ENCODE peak calls at places on chromosomes 12 and 14, in nine cellular contexts. One of them, this sample, is unnamed.

GRCh38 chr12:60921541-60921940 is 1325.7 kb downstream of the SLC16A7 start:
- DNase-seq in KBM-7: no peak
- DNase-seq in cerebellar nuclear complex: no peak
- DNase-seq in endothelial cell: no peak
- DNase-seq in stimulated activated CD4-positive, alpha-beta T cell treated with anti-CD3 and anti-CD28 coated beads, Interleukin-1b, Interleukin-23, amount 100 ng/mL, for 4 hours: no peak
- DNase-seq in brain microvascular endothelial cell: peak; percentile 12
- DNase-seq in mucosa of descending colon: no peak
- DNase-seq in NCI-H774: no peak
- DNase-seq in ELF-1: no peak
- DNase-seq in this sample: no peak

GRCh38 chr14:58730793-58731464 is 93.2 kb downstream of the DACT1 start:
- DNase-seq in cerebellar nuclear complex: no peak
- DNase-seq in NCI-H774: no peak
- DNase-seq in mucosa of descending colon: no peak
- DNase-seq in stimulated activated CD4-positive, alpha-beta T cell treated with anti-CD3 and anti-CD28 coated beads, Interleukin-1b, Interleukin-23, amount 100 ng/mL, for 4 hours: no peak
- DNase-seq in KBM-7: no peak
- DNase-seq in brain microvascular endothelial cell: no peak
- DNase-seq in endothelial cell: no peak
- DNase-seq in ELF-1: no peak
- DNase-seq in this sample: no peak

GRCh38 chr12:110941391-110941790 is 21.0 kb upstream of the MYL2 start:
- DNase-seq in NCI-H774: no peak
- DNase-seq in KBM-7: no peak
- DNase-seq in endothelial cell: no peak
- DNase-seq in cerebellar nuclear complex: no peak
- DNase-seq in mucosa of descending colon: no peak
- DNase-seq in ELF-1: no peak
- DNase-seq in stimulated activated CD4-positive, alpha-beta T cell treated with anti-CD3 and anti-CD28 coated beads, Interleukin-1b, Interleukin-23, amount 100 ng/mL, for 4 hours: no peak
- DNase-seq in brain microvascular endothelial cell: no peak
- DNase-seq in this sample: no peak

GRCh38 chr12:120680165-120680738 is 6.7 kb upstream of the MLEC start:
- DNase-seq in cerebellar nuclear complex: no peak
- DNase-seq in endothelial cell: no peak
- DNase-seq in ELF-1: no peak
- DNase-seq in NCI-H774: no peak
- DNase-seq in stimulated activated CD4-positive, alpha-beta T cell treated with anti-CD3 and anti-CD28 coated beads, Interleukin-1b, Interleukin-23, amount 100 ng/mL, for 4 hours: no peak
- DNase-seq in KBM-7: no peak
- DNase-seq in brain microvascular endothelial cell: no peak
- DNase-seq in mucosa of descending colon: no peak
- DNase-seq in this sample: no peak

GRCh38 chr12:119689935-119690500 is 22.1 kb downstream of the PRKAB1 start:
- DNase-seq in KBM-7: no peak
- DNase-seq in mucosa of descending colon: no peak
- DNase-seq in ELF-1: no peak
- DNase-seq in brain microvascular endothelial cell: no peak
- DNase-seq in stimulated activated CD4-positive, alpha-beta T cell treated with anti-CD3 and anti-CD28 coated beads, Interleukin-1b, Interleukin-23, amount 100 ng/mL, for 4 hours: no peak
- DNase-seq in endothelial cell: no peak
- DNase-seq in cerebellar nuclear complex: no peak
- DNase-seq in NCI-H774: no peak
- DNase-seq in this sample: no peak

GRCh38 chr14:100288382-100289185 is 17.7 kb downstream of the SLC25A29 start:
- DNase-seq in NCI-H774: no peak
- DNase-seq in mucosa of descending colon: no peak
- DNase-seq in KBM-7: no peak
- DNase-seq in stimulated activated CD4-positive, alpha-beta T cell treated with anti-CD3 and anti-CD28 coated beads, Interleukin-1b, Interleukin-23, amount 100 ng/mL, for 4 hours: no peak
- DNase-seq in brain microvascular endothelial cell: no peak
- DNase-seq in cerebellar nuclear complex: no peak
- DNase-seq in endothelial cell: no peak
- DNase-seq in ELF-1: no peak
- DNase-seq in this sample: no peak

GRCh38 chr12:28578361-28578760 is 388.1 kb downstream of the CCDC91 start:
- DNase-seq in ELF-1: no peak
- DNase-seq in brain microvascular endothelial cell: no peak
- DNase-seq in NCI-H774: no peak
- DNase-seq in KBM-7: no peak
- DNase-seq in stimulated activated CD4-positive, alpha-beta T cell treated with anti-CD3 and anti-CD28 coated beads, Interleukin-1b, Interleukin-23, amount 100 ng/mL, for 4 hours: no peak
- DNase-seq in cerebellar nuclear complex: no peak
- DNase-seq in endothelial cell: no peak
- DNase-seq in mucosa of descending colon: no peak
- DNase-seq in this sample: no peak

GRCh38 chr12:22231836-22232235 is 102.7 kb downstream of the ST8SIA1 start:
- DNase-seq in ELF-1: peak; percentile 14
- DNase-seq in mucosa of descending colon: no peak
- DNase-seq in NCI-H774: no peak
- DNase-seq in brain microvascular endothelial cell: no peak
- DNase-seq in cerebellar nuclear complex: no peak
- DNase-seq in stimulated activated CD4-positive, alpha-beta T cell treated with anti-CD3 and anti-CD28 coated beads, Interleukin-1b, Interleukin-23, amount 100 ng/mL, for 4 hours: no peak
- DNase-seq in KBM-7: no peak
- DNase-seq in endothelial cell: no peak
- DNase-seq in this sample: no peak

GRCh38 chr14:63418020-63418419 is 99.3 kb upstream of the GPHB5 start:
- DNase-seq in endothelial cell: no peak
- DNase-seq in stimulated activated CD4-positive, alpha-beta T cell treated with anti-CD3 and anti-CD28 coated beads, Interleukin-1b, Interleukin-23, amount 100 ng/mL, for 4 hours: no peak
- DNase-seq in cerebellar nuclear complex: no peak
- DNase-seq in brain microvascular endothelial cell: no peak
- DNase-seq in KBM-7: no peak
- DNase-seq in mucosa of descending colon: no peak
- DNase-seq in ELF-1: no peak
- DNase-seq in NCI-H774: no peak
- DNase-seq in this sample: no peak

GRCh38 chr14:91372680-91373495 is 44.7 kb downstream of the CCDC88C start:
- DNase-seq in cerebellar nuclear complex: peak; percentile 94
- DNase-seq in endothelial cell: no peak
- DNase-seq in ELF-1: no peak
- DNase-seq in mucosa of descending colon: no peak
- DNase-seq in NCI-H774: peak; percentile 66
- DNase-seq in brain microvascular endothelial cell: no peak
- DNase-seq in KBM-7: no peak
- DNase-seq in stimulated activated CD4-positive, alpha-beta T cell treated with anti-CD3 and anti-CD28 coated beads, Interleukin-1b, Interleukin-23, amount 100 ng/mL, for 4 hours: no peak
- DNase-seq in this sample: no peak

GRCh38 chr12:75011120-75011519 is 198.5 kb downstream of the KCNC2 start:
- DNase-seq in NCI-H774: no peak
- DNase-seq in endothelial cell: no peak
- DNase-seq in stimulated activated CD4-positive, alpha-beta T cell treated with anti-CD3 and anti-CD28 coated beads, Interleukin-1b, Interleukin-23, amount 100 ng/mL, for 4 hours: no peak
- DNase-seq in mucosa of descending colon: no peak
- DNase-seq in ELF-1: no peak
- DNase-seq in KBM-7: no peak
- DNase-seq in cerebellar nuclear complex: no peak
- DNase-seq in brain microvascular endothelial cell: no peak
- DNase-seq in this sample: no peak

GRCh38 chr12:47084172-47084571 is 4.4 kb upstream of the AMIGO2 start:
- DNase-seq in NCI-H774: no peak
- DNase-seq in stimulated activated CD4-positive, alpha-beta T cell treated with anti-CD3 and anti-CD28 coated beads, Interleukin-1b, Interleukin-23, amount 100 ng/mL, for 4 hours: no peak
- DNase-seq in endothelial cell: no peak
- DNase-seq in ELF-1: no peak
- DNase-seq in mucosa of descending colon: no peak
- DNase-seq in cerebellar nuclear complex: no peak
- DNase-seq in brain microvascular endothelial cell: no peak
- DNase-seq in KBM-7: no peak
- DNase-seq in this sample: no peak

GRCh38 chr14:63960926-63961567 is 108.2 kb downstream of the SYNE2 start:
- DNase-seq in NCI-H774: no peak
- DNase-seq in KBM-7: no peak
- DNase-seq in brain microvascular endothelial cell: peak; percentile 9
- DNase-seq in cerebellar nuclear complex: no peak
- DNase-seq in ELF-1: no peak
- DNase-seq in mucosa of descending colon: no peak
- DNase-seq in stimulated activated CD4-positive, alpha-beta T cell treated with anti-CD3 and anti-CD28 coated beads, Interleukin-1b, Interleukin-23, amount 100 ng/mL, for 4 hours: no peak
- DNase-seq in endothelial cell: no peak
- DNase-seq in this sample: no peak

GRCh38 chr12:3213171-3213570 is 136.0 kb downstream of the TSPAN9 start:
- DNase-seq in ELF-1: no peak
- DNase-seq in NCI-H774: no peak
- DNase-seq in mucosa of descending colon: no peak
- DNase-seq in KBM-7: no peak
- DNase-seq in brain microvascular endothelial cell: no peak
- DNase-seq in cerebellar nuclear complex: peak; percentile 73
- DNase-seq in stimulated activated CD4-positive, alpha-beta T cell treated with anti-CD3 and anti-CD28 coated beads, Interleukin-1b, Interleukin-23, amount 100 ng/mL, for 4 hours: no peak
- DNase-seq in endothelial cell: no peak
- DNase-seq in this sample: no peak

GRCh38 chr14:106844608-106845285 is 1318.4 kb downstream of the TMEM121 start:
- DNase-seq in cerebellar nuclear complex: no peak
- DNase-seq in endothelial cell: no peak
- DNase-seq in ELF-1: no peak
- DNase-seq in brain microvascular endothelial cell: no peak
- DNase-seq in mucosa of descending colon: peak; percentile 84
- DNase-seq in stimulated activated CD4-positive, alpha-beta T cell treated with anti-CD3 and anti-CD28 coated beads, Interleukin-1b, Interleukin-23, amount 100 ng/mL, for 4 hours: peak; percentile 41
- DNase-seq in NCI-H774: peak; percentile 37
- DNase-seq in KBM-7: peak; percentile 85
- DNase-seq in this sample: peak; percentile 52

GRCh38 chr12:124094188-124094587 is 121.2 kb downstream of the ZNF664 start:
- DNase-seq in stimulated activated CD4-positive, alpha-beta T cell treated with anti-CD3 and anti-CD28 coated beads, Interleukin-1b, Interleukin-23, amount 100 ng/mL, for 4 hours: no peak
- DNase-seq in KBM-7: no peak
- DNase-seq in brain microvascular endothelial cell: no peak
- DNase-seq in ELF-1: no peak
- DNase-seq in NCI-H774: peak; percentile 64
- DNase-seq in cerebellar nuclear complex: no peak
- DNase-seq in endothelial cell: no peak
- DNase-seq in mucosa of descending colon: peak; percentile 49
- DNase-seq in this sample: no peak

GRCh38 chr12:22409071-22409951 is 74.8 kb upstream of the ST8SIA1 start:
- DNase-seq in stimulated activated CD4-positive, alpha-beta T cell treated with anti-CD3 and anti-CD28 coated beads, Interleukin-1b, Interleukin-23, amount 100 ng/mL, for 4 hours: peak; percentile 17
- DNase-seq in NCI-H774: no peak
- DNase-seq in KBM-7: no peak
- DNase-seq in endothelial cell: no peak
- DNase-seq in cerebellar nuclear complex: no peak
- DNase-seq in ELF-1: no peak
- DNase-seq in brain microvascular endothelial cell: no peak
- DNase-seq in mucosa of descending colon: peak; percentile 21
- DNase-seq in this sample: no peak

GRCh38 chr14:104442611-104443390 is 136.8 kb upstream of the C14orf180 start:
- DNase-seq in endothelial cell: no peak
- DNase-seq in NCI-H774: no peak
- DNase-seq in stimulated activated CD4-positive, alpha-beta T cell treated with anti-CD3 and anti-CD28 coated beads, Interleukin-1b, Interleukin-23, amount 100 ng/mL, for 4 hours: no peak
- DNase-seq in mucosa of descending colon: no peak
- DNase-seq in ELF-1: no peak
- DNase-seq in cerebellar nuclear complex: no peak
- DNase-seq in KBM-7: no peak
- DNase-seq in brain microvascular endothelial cell: no peak
- DNase-seq in this sample: no peak

GRCh38 chr12:113317122-113317521 is 17.8 kb downstream of the SLC8B1 start:
- DNase-seq in stimulated activated CD4-positive, alpha-beta T cell treated with anti-CD3 and anti-CD28 coated beads, Interleukin-1b, Interleukin-23, amount 100 ng/mL, for 4 hours: no peak
- DNase-seq in mucosa of descending colon: no peak
- DNase-seq in endothelial cell: no peak
- DNase-seq in ELF-1: no peak
- DNase-seq in cerebellar nuclear complex: no peak
- DNase-seq in brain microvascular endothelial cell: no peak
- DNase-seq in NCI-H774: no peak
- DNase-seq in KBM-7: no peak
- DNase-seq in this sample: no peak

GRCh38 chr12:47985596-47986265 is 18.5 kb downstream of the COL2A1 start:
- DNase-seq in NCI-H774: no peak
- DNase-seq in KBM-7: no peak
- DNase-seq in ELF-1: no peak
- DNase-seq in cerebellar nuclear complex: no peak
- DNase-seq in mucosa of descending colon: no peak
- DNase-seq in stimulated activated CD4-positive, alpha-beta T cell treated with anti-CD3 and anti-CD28 coated beads, Interleukin-1b, Interleukin-23, amount 100 ng/mL, for 4 hours: no peak
- DNase-seq in endothelial cell: no peak
- DNase-seq in brain microvascular endothelial cell: no peak
- DNase-seq in this sample: no peak

GRCh38 chr12:30400349-30400748 is 295.3 kb downstream of the IPO8 start:
- DNase-seq in mucosa of descending colon: no peak
- DNase-seq in ELF-1: no peak
- DNase-seq in endothelial cell: no peak
- DNase-seq in stimulated activated CD4-positive, alpha-beta T cell treated with anti-CD3 and anti-CD28 coated beads, Interleukin-1b, Interleukin-23, amount 100 ng/mL, for 4 hours: no peak
- DNase-seq in cerebellar nuclear complex: no peak
- DNase-seq in NCI-H774: no peak
- DNase-seq in KBM-7: no peak
- DNase-seq in brain microvascular endothelial cell: no peak
- DNase-seq in this sample: no peak

GRCh38 chr12:10398168-10398567 is 8.3 kb upstream of the KLRK1 start:
- DNase-seq in mucosa of descending colon: no peak
- DNase-seq in brain microvascular endothelial cell: no peak
- DNase-seq in NCI-H774: no peak
- DNase-seq in cerebellar nuclear complex: no peak
- DNase-seq in endothelial cell: no peak
- DNase-seq in stimulated activated CD4-positive, alpha-beta T cell treated with anti-CD3 and anti-CD28 coated beads, Interleukin-1b, Interleukin-23, amount 100 ng/mL, for 4 hours: no peak
- DNase-seq in KBM-7: no peak
- DNase-seq in ELF-1: no peak
- DNase-seq in this sample: no peak

GRCh38 chr12:115457798-115458197 is 773.8 kb upstream of the TBX3 start:
- DNase-seq in KBM-7: no peak
- DNase-seq in NCI-H774: no peak
- DNase-seq in brain microvascular endothelial cell: no peak
- DNase-seq in ELF-1: no peak
- DNase-seq in endothelial cell: no peak
- DNase-seq in stimulated activated CD4-positive, alpha-beta T cell treated with anti-CD3 and anti-CD28 coated beads, Interleukin-1b, Interleukin-23, amount 100 ng/mL, for 4 hours: no peak
- DNase-seq in mucosa of descending colon: no peak
- DNase-seq in cerebellar nuclear complex: no peak
- DNase-seq in this sample: no peak

GRCh38 chr14:101704140-101704539 is 57.4 kb upstream of the PPP2R5C start:
- DNase-seq in cerebellar nuclear complex: no peak
- DNase-seq in stimulated activated CD4-positive, alpha-beta T cell treated with anti-CD3 and anti-CD28 coated beads, Interleukin-1b, Interleukin-23, amount 100 ng/mL, for 4 hours: no peak
- DNase-seq in KBM-7: no peak
- DNase-seq in mucosa of descending colon: no peak
- DNase-seq in brain microvascular endothelial cell: no peak
- DNase-seq in ELF-1: no peak
- DNase-seq in NCI-H774: no peak
- DNase-seq in endothelial cell: no peak
- DNase-seq in this sample: no peak

GRCh38 chr14:94112513-94113060 is 2.1 kb downstream of the IFI27 start:
- DNase-seq in stimulated activated CD4-positive, alpha-beta T cell treated with anti-CD3 and anti-CD28 coated beads, Interleukin-1b, Interleukin-23, amount 100 ng/mL, for 4 hours: no peak
- DNase-seq in KBM-7: no peak
- DNase-seq in ELF-1: no peak
- DNase-seq in endothelial cell: no peak
- DNase-seq in cerebellar nuclear complex: no peak
- DNase-seq in mucosa of descending colon: peak; percentile 62
- DNase-seq in brain microvascular endothelial cell: no peak
- DNase-seq in NCI-H774: no peak
- DNase-seq in this sample: no peak

GRCh38 chr14:78848234-78848820 is 678.2 kb downstream of the NRXN3 start:
- DNase-seq in ELF-1: peak; percentile 64
- DNase-seq in brain microvascular endothelial cell: peak; percentile 24
- DNase-seq in cerebellar nuclear complex: no peak
- DNase-seq in NCI-H774: peak; percentile 7
- DNase-seq in endothelial cell: peak; percentile 65
- DNase-seq in stimulated activated CD4-positive, alpha-beta T cell treated with anti-CD3 and anti-CD28 coated beads, Interleukin-1b, Interleukin-23, amount 100 ng/mL, for 4 hours: no peak
- DNase-seq in KBM-7: peak; percentile 32
- DNase-seq in mucosa of descending colon: peak; percentile 27
- DNase-seq in this sample: no peak

GRCh38 chr14:74918380-74918779 is 4.7 kb downstream of the RPS6KL1 start:
- DNase-seq in KBM-7: no peak
- DNase-seq in NCI-H774: no peak
- DNase-seq in ELF-1: no peak
- DNase-seq in cerebellar nuclear complex: no peak
- DNase-seq in mucosa of descending colon: no peak
- DNase-seq in brain microvascular endothelial cell: no peak
- DNase-seq in endothelial cell: no peak
- DNase-seq in stimulated activated CD4-positive, alpha-beta T cell treated with anti-CD3 and anti-CD28 coated beads, Interleukin-1b, Interleukin-23, amount 100 ng/mL, for 4 hours: no peak
- DNase-seq in this sample: no peak

GRCh38 chr12:64568313-64568712 is 42.0 kb upstream of the RASSF3 start:
- DNase-seq in cerebellar nuclear complex: no peak
- DNase-seq in brain microvascular endothelial cell: no peak
- DNase-seq in ELF-1: no peak
- DNase-seq in mucosa of descending colon: peak; percentile 55
- DNase-seq in NCI-H774: no peak
- DNase-seq in KBM-7: peak; percentile 30
- DNase-seq in endothelial cell: no peak
- DNase-seq in stimulated activated CD4-positive, alpha-beta T cell treated with anti-CD3 and anti-CD28 coated beads, Interleukin-1b, Interleukin-23, amount 100 ng/mL, for 4 hours: no peak
- DNase-seq in this sample: no peak

GRCh38 chr14:106733771-106734170 is 1207.4 kb downstream of the TMEM121 start:
- DNase-seq in mucosa of descending colon: no peak
- DNase-seq in brain microvascular endothelial cell: no peak
- DNase-seq in KBM-7: no peak
- DNase-seq in cerebellar nuclear complex: no peak
- DNase-seq in ELF-1: no peak
- DNase-seq in stimulated activated CD4-positive, alpha-beta T cell treated with anti-CD3 and anti-CD28 coated beads, Interleukin-1b, Interleukin-23, amount 100 ng/mL, for 4 hours: no peak
- DNase-seq in endothelial cell: no peak
- DNase-seq in NCI-H774: no peak
- DNase-seq in this sample: no peak